ENCODE peak calls at places on chromosomes 1 and 21, in five cellular contexts. J, B, A, P and C are unnamed samples.

GRCh38 chr1:202571719-202572339 is 138.4 kb downstream of the SYT2 start:
- DNase-seq in P (no peak), J (no peak), A (no peak), B (no peak), C (no peak)

GRCh38 chr1:168348146-168348709 is 67.6 kb downstream of the TBX19 start:
- DNase-seq in J (no peak), A (no peak), B (no peak), P (no peak), C (no peak)

GRCh38 chr1:98981917-98982513 is 22.6 kb downstream of the PLPPR5 start:
- DNase-seq in B (no peak), P (no peak), A (no peak), J (no peak), C (no peak)

GRCh38 chr1:243621973-243622372 is 228.1 kb downstream of the AKT3 start:
- DNase-seq in J (no peak), B (no peak), A (no peak), P (no peak), C (no peak)

GRCh38 chr1:121483961-121484424 is 299.2 kb downstream of the SRGAP2C start:
- DNase-seq in P (no peak), A (no peak), J (no peak), B (no peak), C (no peak)

GRCh38 chr1:183105449-183105848 is 80.6 kb upstream of the LAMC2 start:
- DNase-seq in J (no peak), B (no peak), P (no peak), A (no peak), C (no peak)

GRCh38 chr1:180270767-180271639 is 40.9 kb downstream of the LHX4 start:
- DNase-seq in J (no peak), B (no peak), P (no peak), A (no peak), C (peak; percentile 81)

GRCh38 chr1:206854401-206855129 is 10.9 kb upstream of the IL20 start:
- DNase-seq in J (no peak), B (no peak), P (no peak), A (no peak), C (no peak)

GRCh38 chr1:64220241-64220640 is 16.8 kb downstream of the UBE2U start:
- DNase-seq in B (no peak), A (no peak), P (no peak), J (no peak), C (no peak)

GRCh38 chr1:172343246-172344099 is 77.0 kb upstream of the C1orf105 start:
- DNase-seq in P (no peak), J (no peak), B (no peak), A (no peak), C (no peak)

GRCh38 chr1:26168410-26169167 is at the start of gene C1orf232:
- DNase-seq in P (peak; percentile 64), J (no peak), B (no peak), A (no peak), C (no peak)

GRCh38 chr1:25889470-25889869 is 14.0 kb upstream of the PAQR7 start:
- DNase-seq in A (no peak), P (no peak), J (no peak), B (no peak), C (no peak)

GRCh38 chr1:204650911-204651570 is 34.5 kb downstream of the LRRN2 start:
- DNase-seq in B (no peak), J (no peak), A (no peak), P (no peak), C (no peak)

GRCh38 chr1:154347961-154348360 is 22.6 kb downstream of the ATP8B2 start:
- DNase-seq in B (no peak), A (no peak), J (no peak), P (no peak), C (no peak)

GRCh38 chr1:172180886-172181285 is 239.6 kb upstream of the C1orf105 start:
- DNase-seq in P (peak; percentile 77), A (no peak), J (no peak), B (no peak), C (no peak)

GRCh38 chr1:236685917-236686814 is at the start of gene ACTN2:
- DNase-seq in P (peak; percentile 87), J (peak; percentile 94), A (peak; percentile 35), B (no peak), C (peak; percentile 44)

GRCh38 chr1:209583408-209583807 is at the start of gene CAMK1G:
- DNase-seq in P (no peak), A (no peak), J (peak; percentile 57), B (no peak), C (no peak)

GRCh38 chr1:202056644-202057334 is 46.4 kb downstream of the ELF3 start:
- DNase-seq in A (peak; percentile 74), J (no peak), P (peak; percentile 47), B (peak; percentile 98), C (peak; percentile 84)

GRCh38 chr1:11245248-11245647 is 17.1 kb downstream of the MTOR start:
- DNase-seq in P (no peak), A (no peak), J (no peak), B (no peak), C (no peak)

GRCh38 chr21:39658066-39658465 is 45.3 kb downstream of the B3GALT5 start:
- DNase-seq in B (no peak), J (no peak), P (no peak), A (no peak), C (no peak)

GRCh38 chr1:234603221-234604204 is 6.5 kb downstream of the IRF2BP2 start:
- DNase-seq in P (no peak), A (no peak), J (no peak), B (no peak), C (no peak)
- H3K4me3 ChIP-seq in P (peak overlapping the region; percentile 71), A (no peak overlapping the region), J (peak overlapping the region; percentile 83), B (peak overlapping the region; percentile 81), C (peak overlapping the region; percentile 68)

DNA sequence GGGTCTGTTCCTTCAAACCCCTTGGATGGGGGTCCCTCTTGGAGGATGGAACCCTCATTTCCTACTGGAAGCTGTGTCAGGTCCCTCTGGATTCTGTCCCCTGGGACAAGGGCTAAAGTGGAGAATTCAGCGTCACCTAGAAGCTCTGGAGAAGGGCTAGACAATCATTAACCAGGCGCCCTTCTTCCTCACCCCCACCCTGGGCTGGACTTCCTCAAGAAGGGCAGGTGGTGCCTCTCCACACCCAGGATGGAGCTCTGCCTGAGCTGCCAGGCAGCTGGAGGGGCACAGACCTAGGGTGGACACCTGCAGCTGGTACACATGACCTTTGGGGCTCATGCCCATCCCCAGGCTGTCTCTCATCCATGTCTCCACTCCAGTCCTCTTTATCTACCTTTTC is 3.6 kb downstream of the CELF3 start:
- DNase-seq in A (no peak), B (no peak), P (no peak), J (no peak), C (no peak)
- H3K4me1 ChIP-seq in A (peaks cover 2% of the 10 kb centered on the region), B (no peaks in the 10 kb centered on the region), P (no peaks in the 10 kb centered on the region), J (peaks cover 50% of the 10 kb centered on the region), C (no peaks in the 10 kb centered on the region)

GRCh38 chr1:15851251-15852035 is 3.9 kb downstream of the SPEN start:
- DNase-seq in J (no peak), P (no peak), B (no peak), A (no peak), C (no peak)
- H3K27ac ChIP-seq in J (peak overlapping the region; percentile 98), P (peak overlapping the region; percentile 51), B (peak overlapping the region; percentile 90), A (no peak overlapping the region), C (peak overlapping the region; percentile 99)

DNA sequence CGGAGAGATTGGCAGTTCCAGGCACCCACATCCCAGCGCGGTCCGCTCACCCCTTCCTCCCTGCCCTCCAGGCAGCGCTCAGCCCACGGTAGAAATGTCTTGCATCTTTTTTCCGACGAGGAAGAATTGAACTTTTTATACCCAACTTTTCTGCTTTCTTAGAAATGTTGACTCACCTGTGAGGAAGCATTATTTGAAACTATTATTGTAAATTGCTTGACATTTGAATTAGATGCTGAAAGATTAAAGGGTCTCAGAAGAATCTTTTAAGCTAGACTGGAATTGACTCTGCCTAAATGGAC is 912 bp upstream of the SIPA1L2 start:
- DNase-seq in J (no peak), A (no peak), P (no peak), B (no peak), C (no peak)
- H3K4me3 ChIP-seq in J (peak overlapping the region; percentile 68), A (peak overlapping the region; percentile 87), P (peak overlapping the region; percentile 97), B (peak overlapping the region; percentile 62), C (peak overlapping the region; percentile 70)

GRCh38 chr1:232822524-232822923 is 17.3 kb downstream of the MAP10 start:
- DNase-seq in J (no peak), P (no peak), A (no peak), B (no peak), C (no peak)
- H3K4me1 ChIP-seq in J (no peaks in the 10 kb centered on the region), P (no peaks in the 10 kb centered on the region), A (no peaks in the 10 kb centered on the region), B (no peaks in the 10 kb centered on the region), C (no peaks in the 10 kb centered on the region)